ENCODE peak calls at places on chromosomes 5 and 9, in four cellular contexts. One of them, this sample, is unnamed.

GRCh38 chr5:9545959-9546851 is at the start of gene SEMA5A:
- DNase-seq in cardiac fibroblast: peak; percentile 68
- DNase-seq in RWPE1: peak; percentile 49
- DNase-seq in progenitor cell of endocrine pancreas: peak; percentile 43
- DNase-seq in this sample: no peak

GRCh38 chr9:6239048-6239461 is 23.4 kb downstream of the IL33 start:
- DNase-seq in cardiac fibroblast: peak; percentile 23
- DNase-seq in RWPE1: no peak
- DNase-seq in progenitor cell of endocrine pancreas: no peak
- DNase-seq in this sample: no peak

GRCh38 chr9:73269430-73270101 is 117.9 kb downstream of the ANXA1 start:
- DNase-seq in cardiac fibroblast: peak; percentile 49
- DNase-seq in RWPE1: no peak
- DNase-seq in progenitor cell of endocrine pancreas: no peak
- DNase-seq in this sample: no peak

GRCh38 chr9:116081437-116082110 is 72.0 kb upstream of the PAPPA start:
- DNase-seq in cardiac fibroblast: no peak
- DNase-seq in RWPE1: no peak
- DNase-seq in progenitor cell of endocrine pancreas: no peak
- DNase-seq in this sample: no peak

GRCh38 chr9:137705443-137705863 is 86.6 kb downstream of the EHMT1 start:
- DNase-seq in cardiac fibroblast: no peak
- DNase-seq in RWPE1: no peak
- DNase-seq in progenitor cell of endocrine pancreas: no peak
- DNase-seq in this sample: no peak

GRCh38 chr5:28512648-28513047 is 1474.3 kb upstream of the CDH9 start:
- DNase-seq in cardiac fibroblast: no peak
- DNase-seq in RWPE1: no peak
- DNase-seq in progenitor cell of endocrine pancreas: no peak
- DNase-seq in this sample: no peak

GRCh38 chr5:151156732-151157402 is 712 bp downstream of the ANXA6 start:
- DNase-seq in cardiac fibroblast: no peak
- DNase-seq in RWPE1: no peak
- DNase-seq in progenitor cell of endocrine pancreas: no peak
- DNase-seq in this sample: no peak

GRCh38 chr5:67266654-67267350 is 70.2 kb upstream of the CD180 start:
- DNase-seq in cardiac fibroblast: no peak
- DNase-seq in RWPE1: no peak
- DNase-seq in progenitor cell of endocrine pancreas: no peak
- DNase-seq in this sample: no peak

GRCh38 chr5:136025900-136026299 is 2.9 kb upstream of the TGFBI start:
- DNase-seq in cardiac fibroblast: peak; percentile 51
- DNase-seq in RWPE1: no peak
- DNase-seq in progenitor cell of endocrine pancreas: no peak
- DNase-seq in this sample: no peak

GRCh38 chr5:127028822-127029457 is 1.4 kb downstream of the MARCHF3 start:
- DNase-seq in cardiac fibroblast: peak; percentile 17
- DNase-seq in RWPE1: no peak
- DNase-seq in progenitor cell of endocrine pancreas: no peak
- DNase-seq in this sample: no peak

GRCh38 chr5:26757941-26758340 is 280.4 kb downstream of the CDH9 start:
- DNase-seq in cardiac fibroblast: no peak
- DNase-seq in RWPE1: no peak
- DNase-seq in progenitor cell of endocrine pancreas: no peak
- DNase-seq in this sample: no peak

GRCh38 chr5:173888473-173889135 is 455 bp downstream of the CPEB4 start:
- DNase-seq in cardiac fibroblast: peak; percentile 27
- DNase-seq in RWPE1: no peak
- DNase-seq in progenitor cell of endocrine pancreas: no peak
- DNase-seq in this sample: no peak

GRCh38 chr9:89591291-89592200 is 13.3 kb upstream of the GADD45G start:
- DNase-seq in cardiac fibroblast: no peak
- DNase-seq in RWPE1: no peak
- DNase-seq in progenitor cell of endocrine pancreas: no peak
- DNase-seq in this sample: no peak

GRCh38 chr5:35313296-35313695 is 83.0 kb upstream of the PRLR start:
- DNase-seq in cardiac fibroblast: peak; percentile 18
- DNase-seq in RWPE1: peak; percentile 49
- DNase-seq in progenitor cell of endocrine pancreas: no peak
- DNase-seq in this sample: peak; percentile 58

GRCh38 chr9:71552480-71552879 is 215.8 kb downstream of the CEMIP2 start:
- DNase-seq in cardiac fibroblast: no peak
- DNase-seq in RWPE1: no peak
- DNase-seq in progenitor cell of endocrine pancreas: peak; percentile 9
- DNase-seq in this sample: no peak

GRCh38 chr9:137379761-137380161 is 43.2 kb downstream of the EXD3 start:
- DNase-seq in cardiac fibroblast: no peak
- DNase-seq in RWPE1: no peak
- DNase-seq in progenitor cell of endocrine pancreas: no peak
- DNase-seq in this sample: no peak

GRCh38 chr9:108606408-108606807 is 249.4 kb downstream of the ACTL7B start:
- DNase-seq in cardiac fibroblast: no peak
- DNase-seq in RWPE1: peak; percentile 26
- DNase-seq in progenitor cell of endocrine pancreas: no peak
- DNase-seq in this sample: no peak

GRCh38 chr9:134962065-134962997 is 44.6 kb upstream of the FCN1 start:
- DNase-seq in cardiac fibroblast: no peak
- DNase-seq in RWPE1: peak; percentile 30
- DNase-seq in progenitor cell of endocrine pancreas: no peak
- DNase-seq in this sample: no peak

GRCh38 chr5:89722538-89722937 is 687.0 kb downstream of the CETN3 start:
- DNase-seq in cardiac fibroblast: no peak
- DNase-seq in RWPE1: no peak
- DNase-seq in progenitor cell of endocrine pancreas: no peak
- DNase-seq in this sample: no peak

GRCh38 chr5:83220331-83220730 is 143.0 kb downstream of the XRCC4 start:
- DNase-seq in cardiac fibroblast: no peak
- DNase-seq in RWPE1: no peak
- DNase-seq in progenitor cell of endocrine pancreas: no peak
- DNase-seq in this sample: no peak

GRCh38 chr5:114969482-114969881 is 200.2 kb downstream of the TRIM36 start:
- DNase-seq in cardiac fibroblast: no peak
- DNase-seq in RWPE1: no peak
- DNase-seq in progenitor cell of endocrine pancreas: no peak
- DNase-seq in this sample: no peak

GRCh38 chr5:145975001-145975360 is 38.6 kb downstream of the SH3RF2 start:
- DNase-seq in cardiac fibroblast: no peak
- DNase-seq in RWPE1: no peak
- DNase-seq in progenitor cell of endocrine pancreas: no peak
- DNase-seq in this sample: no peak

GRCh38 chr9:2469681-2470141 is 151.9 kb upstream of the VLDLR start:
- DNase-seq in cardiac fibroblast: peak; percentile 32
- DNase-seq in RWPE1: peak; percentile 1
- DNase-seq in progenitor cell of endocrine pancreas: no peak
- DNase-seq in this sample: no peak

GRCh38 chr5:102749416-102750021 is 5.6 kb upstream of the PAM start:
- DNase-seq in cardiac fibroblast: no peak
- DNase-seq in RWPE1: no peak
- DNase-seq in progenitor cell of endocrine pancreas: no peak
- DNase-seq in this sample: no peak

GRCh38 chr5:42874621-42875198 is 63.0 kb upstream of the SELENOP start:
- DNase-seq in cardiac fibroblast: no peak
- DNase-seq in RWPE1: no peak
- DNase-seq in progenitor cell of endocrine pancreas: no peak
- DNase-seq in this sample: no peak

GRCh38 chr5:43947870-43948269 is 344.9 kb downstream of the NNT start:
- DNase-seq in cardiac fibroblast: peak; percentile 71
- DNase-seq in RWPE1: no peak
- DNase-seq in progenitor cell of endocrine pancreas: no peak
- DNase-seq in this sample: peak; percentile 73

GRCh38 chr9:114366334-114367128 is 21.3 kb downstream of the AKNA start:
- DNase-seq in cardiac fibroblast: peak; percentile 82
- DNase-seq in RWPE1: peak; percentile 51
- DNase-seq in progenitor cell of endocrine pancreas: no peak
- DNase-seq in this sample: peak; percentile 88

GRCh38 chr9:114779352-114779845 is 26.4 kb downstream of the TNFSF15 start:
- DNase-seq in cardiac fibroblast: peak; percentile 17
- DNase-seq in RWPE1: peak; percentile 81
- DNase-seq in progenitor cell of endocrine pancreas: no peak
- DNase-seq in this sample: no peak